ENCODE peak calls at places on chromosome 6, in five cellular contexts. One of them, this sample, is unnamed.

GRCh38 chr6:22020299-22020998 is 276.4 kb downstream of the PRL start:
- DNase-seq in dorsolateral prefrontal cortex: no peak
- DNase-seq in RWPE1: no peak
- DNase-seq in neural crest cell: no peak
- DNase-seq in breast epithelium: no peak
- DNase-seq in this sample: no peak

GRCh38 chr6:145539831-145540230 is 195.5 kb downstream of the EPM2A start:
- DNase-seq in dorsolateral prefrontal cortex: no peak
- DNase-seq in RWPE1: peak
- DNase-seq in neural crest cell: no peak
- DNase-seq in breast epithelium: no peak
- DNase-seq in this sample: no peak

GRCh38 chr6:75504902-75505233 is 11.3 kb upstream of the FILIP1 start:
- DNase-seq in dorsolateral prefrontal cortex: no peak
- DNase-seq in RWPE1: no peak
- DNase-seq in neural crest cell: no peak
- DNase-seq in breast epithelium: no peak
- DNase-seq in this sample: no peak

GRCh38 chr6:34355889-34356288 is 36.6 kb downstream of the NUDT3 start:
- DNase-seq in dorsolateral prefrontal cortex: no peak
- DNase-seq in RWPE1: no peak
- DNase-seq in neural crest cell: no peak
- DNase-seq in breast epithelium: no peak
- DNase-seq in this sample: no peak

GRCh38 chr6:134342972-134343371 is 25.1 kb upstream of the SGK1 start:
- DNase-seq in dorsolateral prefrontal cortex: no peak
- DNase-seq in RWPE1: no peak
- DNase-seq in neural crest cell: no peak
- DNase-seq in breast epithelium: no peak
- DNase-seq in this sample: no peak

GRCh38 chr6:101878554-101879276 is 485.2 kb downstream of the GRIK2 start:
- DNase-seq in dorsolateral prefrontal cortex: no peak
- DNase-seq in RWPE1: no peak
- DNase-seq in neural crest cell: no peak
- DNase-seq in breast epithelium: no peak
- DNase-seq in this sample: no peak

GRCh38 chr6:1609662-1610496 is at the start of gene FOXC1:
- DNase-seq in dorsolateral prefrontal cortex: no peak
- DNase-seq in RWPE1: peak
- DNase-seq in neural crest cell: peak
- DNase-seq in breast epithelium: peak
- DNase-seq in this sample: no peak

GRCh38 chr6:126267621-126268020 is 72.3 kb upstream of the CENPW start:
- DNase-seq in dorsolateral prefrontal cortex: no peak
- DNase-seq in RWPE1: no peak
- DNase-seq in neural crest cell: no peak
- DNase-seq in breast epithelium: no peak
- DNase-seq in this sample: no peak

GRCh38 chr6:108293527-108294296 is 1.1 kb upstream of the AFG1L start:
- DNase-seq in dorsolateral prefrontal cortex: no peak
- DNase-seq in RWPE1: no peak
- DNase-seq in neural crest cell: no peak
- DNase-seq in breast epithelium: no peak
- DNase-seq in this sample: no peak

GRCh38 chr6:130320908-130321307 is 44.9 kb upstream of the TMEM200A start:
- DNase-seq in dorsolateral prefrontal cortex: no peak
- DNase-seq in RWPE1: no peak
- DNase-seq in neural crest cell: no peak
- DNase-seq in breast epithelium: no peak
- DNase-seq in this sample: no peak

GRCh38 chr6:170134077-170135040 is 156.5 kb downstream of the DLL1 start:
- DNase-seq in dorsolateral prefrontal cortex: no peak
- DNase-seq in RWPE1: no peak
- DNase-seq in neural crest cell: no peak
- DNase-seq in breast epithelium: no peak
- DNase-seq in this sample: no peak

GRCh38 chr6:97394160-97394748 is 111.2 kb upstream of the MMS22L start:
- DNase-seq in dorsolateral prefrontal cortex: peak
- DNase-seq in RWPE1: peak
- DNase-seq in neural crest cell: peak
- DNase-seq in breast epithelium: no peak
- DNase-seq in this sample: no peak

GRCh38 chr6:135537782-135538301 is 40.3 kb upstream of the AHI1 start:
- DNase-seq in dorsolateral prefrontal cortex: no peak
- DNase-seq in RWPE1: peak
- DNase-seq in neural crest cell: no peak
- DNase-seq in breast epithelium: no peak
- DNase-seq in this sample: no peak

GRCh38 chr6:41425511-41425910 is 90.1 kb downstream of the NCR2 start:
- DNase-seq in dorsolateral prefrontal cortex: no peak
- DNase-seq in RWPE1: no peak
- DNase-seq in neural crest cell: no peak
- DNase-seq in breast epithelium: no peak
- DNase-seq in this sample: no peak

GRCh38 chr6:106160189-106160588 is 74.1 kb downstream of the PRDM1 start:
- DNase-seq in dorsolateral prefrontal cortex: no peak
- DNase-seq in RWPE1: no peak
- DNase-seq in neural crest cell: no peak
- DNase-seq in breast epithelium: no peak
- DNase-seq in this sample: no peak

GRCh38 chr6:124964084-124964763 is 2.0 kb downstream of the RNF217 start:
- DNase-seq in dorsolateral prefrontal cortex: no peak
- DNase-seq in RWPE1: no peak
- DNase-seq in neural crest cell: no peak
- DNase-seq in breast epithelium: peak
- DNase-seq in this sample: no peak

GRCh38 chr6:100099189-100100074 is 105.4 kb upstream of the MCHR2 start:
- DNase-seq in dorsolateral prefrontal cortex: no peak
- DNase-seq in RWPE1: peak
- DNase-seq in neural crest cell: no peak
- DNase-seq in breast epithelium: no peak
- DNase-seq in this sample: no peak

GRCh38 chr6:722608-723007 is 29.7 kb upstream of the EXOC2 start:
- DNase-seq in dorsolateral prefrontal cortex: no peak
- DNase-seq in RWPE1: no peak
- DNase-seq in neural crest cell: no peak
- DNase-seq in breast epithelium: no peak
- DNase-seq in this sample: no peak

GRCh38 chr6:79586548-79586947 is 44.6 kb upstream of the SH3BGRL2 start:
- DNase-seq in dorsolateral prefrontal cortex: no peak
- DNase-seq in RWPE1: peak
- DNase-seq in neural crest cell: no peak
- DNase-seq in breast epithelium: no peak
- DNase-seq in this sample: no peak
- TF ChIP-seq CTCF in dorsolateral prefrontal cortex: peak
- TF ChIP-seq CTCF in RWPE1: peak
- TF ChIP-seq CTCF in neural crest cell: peak
- TF ChIP-seq CTCF in breast epithelium: no peak
- TF ChIP-seq CTCF in this sample: no peak

DNA sequence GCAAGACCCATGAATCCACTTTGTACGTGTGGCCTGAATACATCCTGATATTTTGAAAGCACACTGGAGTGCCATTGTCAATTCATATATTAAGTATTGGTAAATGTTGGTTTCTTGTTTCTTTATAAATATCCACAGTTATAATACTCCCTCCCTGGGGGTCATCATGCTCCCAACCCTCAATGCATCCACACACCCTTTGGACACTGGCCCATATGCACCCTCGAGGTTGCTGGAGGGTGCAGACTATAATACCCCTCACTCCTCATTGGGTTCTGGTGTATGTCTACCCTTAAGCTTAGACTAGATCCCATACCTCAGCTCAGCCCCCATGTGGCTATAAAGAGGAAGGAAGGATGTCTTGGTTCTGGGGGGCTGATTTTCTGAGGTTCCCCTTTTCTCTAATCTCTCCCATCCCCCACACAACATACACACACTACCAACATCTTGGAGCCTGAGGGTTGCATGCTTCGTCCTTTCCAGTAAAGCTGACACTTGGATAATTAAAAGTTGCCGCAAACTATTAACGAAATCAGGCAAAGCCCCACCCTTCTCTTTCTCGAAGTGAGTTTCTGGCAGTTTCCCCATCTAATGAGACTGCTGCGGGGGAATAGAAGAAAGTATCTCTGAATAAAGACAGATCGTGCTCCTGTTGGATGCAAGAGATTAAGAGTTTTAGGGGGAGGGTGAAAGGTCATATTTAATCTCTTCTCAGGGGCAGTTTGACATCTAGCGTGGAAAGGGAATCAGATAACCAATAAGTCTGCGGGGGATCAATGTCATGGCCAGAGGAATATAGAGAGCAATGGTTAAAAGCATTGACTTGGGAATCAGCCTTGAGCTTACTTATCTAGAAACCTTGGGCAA is 7.4 kb downstream of the PIM1 start:
- DNase-seq in dorsolateral prefrontal cortex: no peak
- DNase-seq in RWPE1: no peak
- DNase-seq in neural crest cell: no peak
- DNase-seq in breast epithelium: no peak
- DNase-seq in this sample: no peak
- TF ChIP-seq CTCF in dorsolateral prefrontal cortex: no peak
- TF ChIP-seq CTCF in RWPE1: no peak
- TF ChIP-seq CTCF in neural crest cell: no peak
- TF ChIP-seq CTCF in breast epithelium: no peak
- TF ChIP-seq CTCF in this sample: no peak

GRCh38 chr6:81465859-81466258 is 286.6 kb downstream of the TENT5A start:
- DNase-seq in dorsolateral prefrontal cortex: no peak
- DNase-seq in RWPE1: no peak
- DNase-seq in neural crest cell: no peak
- DNase-seq in breast epithelium: no peak
- DNase-seq in this sample: no peak
- TF ChIP-seq CTCF in dorsolateral prefrontal cortex: peak
- TF ChIP-seq CTCF in RWPE1: peak
- TF ChIP-seq CTCF in neural crest cell: peak
- TF ChIP-seq CTCF in breast epithelium: no peak
- TF ChIP-seq CTCF in this sample: peak

GRCh38 chr6:168032383-168032760 is 34.9 kb downstream of the KIF25 start:
- DNase-seq in dorsolateral prefrontal cortex: no peak
- DNase-seq in RWPE1: peak
- DNase-seq in neural crest cell: no peak
- DNase-seq in breast epithelium: peak
- DNase-seq in this sample: no peak
- TF ChIP-seq CTCF in dorsolateral prefrontal cortex: no peak
- TF ChIP-seq CTCF in RWPE1: no peak
- TF ChIP-seq CTCF in neural crest cell: no peak
- TF ChIP-seq CTCF in breast epithelium: no peak
- TF ChIP-seq CTCF in this sample: no peak

This sample was measured in D721Med.